ENCODE peak calls at places on chromosomes 3 and 15, in six cellular contexts. K, O, R, A, M and U are unnamed samples.

GRCh38 chr15:88900309-88900981 is 5.1 kb upstream of the HAPLN3 start:
- DNase-seq in K (no peak), A (peak; percentile 80), R (no peak), M (no peak), O (no peak), U (no peak)

GRCh38 chr3:192571197-192571791 is 156.0 kb downstream of the FGF12 start:
- DNase-seq in K (peak; percentile 48), A (peak; percentile 11), R (peak; percentile 34), M (peak; percentile 78), O (peak; percentile 72), U (no peak)

GRCh38 chr3:126284258-126284904 is 72.8 kb downstream of the KLF15 start:
- DNase-seq in A (peak; percentile 63), R (peak; percentile 51), O (no peak), M (no peak), K (peak; percentile 92), U (no peak)

GRCh38 chr15:56042031-56042430 is 48.6 kb upstream of the NEDD4 start:
- DNase-seq in O (no peak), K (peak; percentile 54), A (no peak), M (no peak), R (no peak), U (no peak)

GRCh38 chr3:79415351-79415750 is 352.4 kb downstream of the ROBO1 start:
- DNase-seq in A (no peak), K (no peak), R (no peak), M (no peak), O (no peak), U (no peak)

GRCh38 chr3:145869958-145870357 is 291.0 kb downstream of the PLOD2 start:
- DNase-seq in M (no peak), K (no peak), R (no peak), O (no peak), A (no peak), U (no peak)

GRCh38 chr3:4754180-4755086 is 224.8 kb upstream of the BHLHE40 start:
- DNase-seq in R (no peak), K (no peak), O (no peak), A (no peak), M (no peak), U (no peak)

GRCh38 chr3:183924956-183925355 is 40.3 kb upstream of the PARL start:
- DNase-seq in R (peak; percentile 94), M (no peak), O (no peak), K (peak; percentile 97), A (peak; percentile 59), U (no peak)

GRCh38 chr3:195251336-195252065 is 19.5 kb downstream of the XXYLT1 start:
- DNase-seq in R (no peak), K (no peak), A (no peak), O (no peak), M (no peak), U (no peak)

GRCh38 chr3:124774305-124774673 is 44.0 kb downstream of the UMPS start:
- DNase-seq in A (peak; percentile 56), M (peak; percentile 50), O (no peak), R (peak; percentile 31), K (no peak), U (peak; percentile 24)

GRCh38 chr15:66195621-66196230 is 57.8 kb downstream of the MEGF11 start:
- DNase-seq in M (no peak), R (no peak), K (no peak), A (no peak), O (no peak), U (no peak)

GRCh38 chr3:183260167-183260904 is 7.3 kb downstream of the B3GNT5 start:
- DNase-seq in K (no peak), R (no peak), M (no peak), A (no peak), O (no peak), U (no peak)

GRCh38 chr15:34584321-34584668 is 844 bp upstream of the GOLGA8B start:
- DNase-seq in A (no peak), R (no peak), O (no peak), K (peak; percentile 6), M (no peak), U (peak; percentile 12)
- H3K27ac ChIP-seq in A (peak overlapping the region; percentile 87), R (peak overlapping the region; percentile 74), O (no peak overlapping the region), K (no peak overlapping the region), M (no peak overlapping the region), U (no peak overlapping the region)

GRCh38 chr3:58137306-58137705 is 73.5 kb downstream of the DNASE1L3 start:
- DNase-seq in O (peak; percentile 2), R (no peak), M (no peak), K (no peak), A (no peak), U (no peak)
- H3K27ac ChIP-seq in O (no peak overlapping the region), R (no peak overlapping the region), M (no peak overlapping the region), K (no peak overlapping the region), A (no peak overlapping the region), U (no peak overlapping the region)

DNA sequence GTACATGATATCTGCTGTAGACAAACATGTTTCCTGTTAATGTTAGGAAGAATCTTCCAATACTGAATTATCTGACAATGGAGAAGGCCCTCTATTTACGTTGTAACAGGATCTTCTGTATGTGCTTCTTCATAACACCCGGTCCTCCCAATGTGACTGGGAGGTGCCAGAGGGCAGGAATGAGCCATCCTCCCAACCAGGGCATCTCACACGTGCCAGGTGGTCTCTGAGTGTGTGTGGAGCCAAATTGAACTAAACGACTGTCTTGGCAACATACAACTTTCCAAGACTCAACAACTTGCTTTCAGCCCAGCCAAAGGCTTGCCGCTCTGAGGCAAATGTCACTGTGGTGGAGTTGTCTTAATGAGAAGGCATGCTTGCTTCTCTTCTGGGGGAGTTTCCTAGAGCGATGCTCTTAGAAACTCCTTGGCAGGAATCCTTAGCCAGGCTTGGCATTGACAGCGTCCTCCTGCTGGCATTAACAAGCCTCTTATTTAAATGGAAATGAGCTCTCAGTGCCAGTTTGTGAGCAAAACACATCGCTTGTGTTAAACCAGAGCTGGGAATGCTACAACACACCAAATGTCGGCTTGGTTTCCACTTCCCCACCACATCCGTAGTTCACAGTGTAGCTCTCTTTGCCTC is 265.7 kb upstream of the TPRG1 start:
- DNase-seq in A (no peak), O (no peak), M (no peak), K (no peak), R (no peak), U (no peak)
- H3K27ac ChIP-seq in A (no peak overlapping the region), O (no peak overlapping the region), M (no peak overlapping the region), K (no peak overlapping the region), R (no peak overlapping the region), U (no peak overlapping the region)

GRCh38 chr15:100171411-100171810 is 170.4 kb downstream of the ADAMTS17 start:
- DNase-seq in R (no peak), A (no peak), M (no peak), K (no peak), O (no peak), U (no peak)

GRCh38 chr15:100170673-100171210 is 171.0 kb downstream of the ADAMTS17 start:
- DNase-seq in M (no peak), K (no peak), O (no peak), A (no peak), R (no peak), U (no peak)

GRCh38 chr15:100170280-100170654 is 171.5 kb downstream of the ADAMTS17 start:
- DNase-seq in R (no peak), K (no peak), M (no peak), O (no peak), A (no peak), U (no peak)

GRCh38 chr15:100174532-100174931 is 167.2 kb downstream of the ADAMTS17 start:
- DNase-seq in M (no peak), K (no peak), O (no peak), A (no peak), R (no peak), U (no peak)

DNA sequence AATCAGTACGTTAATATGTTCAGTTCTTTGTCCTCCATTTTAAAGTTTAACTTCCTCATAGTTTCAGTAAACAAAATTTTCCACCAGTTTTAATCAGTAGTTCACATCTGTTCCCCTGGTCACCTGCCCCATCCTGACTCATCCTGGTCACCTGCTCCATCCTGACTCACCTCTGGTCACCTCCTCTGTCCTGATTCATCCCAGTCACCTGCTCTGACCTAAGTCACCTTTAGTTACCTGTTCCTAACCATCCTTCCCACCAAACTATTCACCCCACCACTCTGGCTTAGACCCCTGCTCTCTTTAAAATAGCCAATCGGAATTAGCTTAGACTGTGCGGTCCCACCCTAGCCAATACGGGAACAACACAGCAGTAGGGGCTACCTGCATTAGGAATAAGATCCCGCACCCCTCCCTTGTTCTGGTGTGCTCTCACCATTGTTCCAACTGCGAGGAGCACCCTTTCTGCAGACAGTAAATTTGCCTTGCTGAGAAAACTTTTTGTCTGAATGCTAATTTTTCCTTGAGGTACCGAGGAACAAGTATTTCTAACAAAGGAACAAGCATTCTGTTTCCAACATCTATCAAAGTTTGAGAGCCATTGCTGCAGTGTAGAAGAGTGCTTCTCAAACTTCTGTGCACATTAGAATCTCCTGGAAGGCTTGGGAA is 169.3 kb downstream of the ADAMTS17 start:
- DNase-seq in O (no peak), R (no peak), A (no peak), M (no peak), K (no peak), U (no peak)
- H3K27ac ChIP-seq in O (no peak overlapping the region), R (no peak overlapping the region), A (no peak overlapping the region), M (no peak overlapping the region), K (no peak overlapping the region), U (no peak overlapping the region)

GRCh38 chr3:141230293-141230692 is 1.3 kb upstream of the PXYLP1 start:
- DNase-seq in R (no peak), O (no peak), K (no peak), A (no peak), M (no peak), U (no peak)

GRCh38 chr3:141233457-141234161 is 2.0 kb downstream of the PXYLP1 start:
- DNase-seq in A (no peak), R (no peak), M (no peak), O (no peak), K (no peak), U (no peak)

GRCh38 chr3:141229132-141229531 is 2.5 kb upstream of the PXYLP1 start:
- DNase-seq in M (no peak), R (no peak), K (no peak), A (no peak), O (no peak), U (no peak)

GRCh38 chr3:141231923-141232861 is 567 bp downstream of the PXYLP1 start:
- DNase-seq in O (peak; percentile 82), A (no peak), K (peak; percentile 45), R (peak; percentile 35), M (peak; percentile 35), U (peak; percentile 29)

GRCh38 chr3:141231101-141231922 is at the start of gene PXYLP1:
- DNase-seq in K (peak; percentile 78), A (peak; percentile 84), M (peak; percentile 95), O (peak; percentile 97), R (peak; percentile 81), U (peak; percentile 88)
- H3K27ac ChIP-seq in K (no peak within 1 kb of the TSS), A (peak within 1 kb of the TSS; percentile 90), M (peak within 1 kb of the TSS; percentile 96), O (peak within 1 kb of the TSS; percentile 64), R (peak within 1 kb of the TSS; percentile 5), U (no peak within 1 kb of the TSS)